ENCODE peak calls at places on chromosomes 6 and 20, in eight cellular contexts. D is hepatocyte, Y is pancreas, N is cardiac fibroblast, I is colonic mucosa, H is mesothelial cell of epicardium, A is AG09319, W is B cell. Z is an unnamed sample.

GRCh38 chr20:32110727-32111126 is 1.2 kb downstream of the TM9SF4 start:
- DNase-seq in D (no peak), Y (no peak), N (no peak), I (no peak), H (no peak), A (no peak), W (no peak), Z (no peak)

GRCh38 chr6:111601875-111602274 is 3.8 kb downstream of the TRAF3IP2 start:
- DNase-seq in D (peak), Y (peak), N (peak), I (no peak), H (no peak), A (peak), W (no peak), Z (no peak)

GRCh38 chr6:146884728-146885127 is 286.0 kb downstream of the ADGB start:
- DNase-seq in D (peak), Y (no peak), N (no peak), I (no peak), H (no peak), A (no peak), W (no peak), Z (no peak)

GRCh38 chr6:8180327-8181161 is 78.2 kb upstream of the EEF1E1 start:
- DNase-seq in D (no peak), Y (no peak), N (peak), I (no peak), H (no peak), A (peak), W (no peak), Z (no peak)

GRCh38 chr20:62880935-62881661 is 19.5 kb upstream of the TCFL5 start:
- DNase-seq in D (no peak), Y (no peak), N (no peak), I (no peak), H (no peak), A (no peak), W (no peak), Z (no peak)

GRCh38 chr6:33073431-33073871 is at the start of gene HLA-DPA1:
- DNase-seq in D (no peak), Y (peak), N (peak), I (peak), H (no peak), A (no peak), W (peak), Z (no peak)

GRCh38 chr20:10673176-10673830 is 496 bp downstream of the JAG1 start:
- DNase-seq in D (peak), Y (peak), N (no peak), I (peak), H (peak), A (no peak), W (no peak), Z (no peak)

GRCh38 chr6:31821301-31822037 is 6.1 kb upstream of the HSPA1B start:
- DNase-seq in D (peak), Y (peak), N (peak), I (peak), H (peak), A (no peak), W (no peak), Z (peak)

GRCh38 chr6:75296811-75297779 is 12.5 kb upstream of the TMEM30A start:
- DNase-seq in D (peak), Y (no peak), N (peak), I (no peak), H (no peak), A (no peak), W (no peak), Z (no peak)

GRCh38 chr6:1552296-1552761 is 57.4 kb upstream of the FOXC1 start:
- DNase-seq in D (no peak), Y (no peak), N (peak), I (no peak), H (no peak), A (no peak), W (no peak), Z (no peak)

GRCh38 chr6:56729719-56730118 is 87.0 kb upstream of the DST start:
- DNase-seq in D (no peak), Y (no peak), N (peak), I (no peak), H (no peak), A (no peak), W (no peak), Z (no peak)

GRCh38 chr20:59888050-59888449 is 45.4 kb downstream of the SYCP2 start:
- DNase-seq in D (no peak), Y (no peak), N (no peak), I (no peak), H (no peak), A (no peak), W (no peak), Z (no peak)

GRCh38 chr6:6960571-6961251 is 147.1 kb upstream of the RREB1 start:
- DNase-seq in D (no peak), Y (no peak), N (no peak), I (no peak), H (no peak), A (no peak), W (no peak), Z (no peak)

GRCh38 chr6:165969184-165969583 is 198.5 kb downstream of the TBXT start:
- DNase-seq in D (no peak), Y (no peak), N (no peak), I (no peak), H (no peak), A (no peak), W (no peak), Z (no peak)

GRCh38 chr20:41580384-41580783 is 37.8 kb downstream of the CHD6 start:
- DNase-seq in D (no peak), Y (no peak), N (no peak), I (no peak), H (no peak), A (no peak), W (no peak), Z (no peak)

GRCh38 chr6:75794954-75795739 is 46.1 kb downstream of the MYO6 start:
- DNase-seq in D (no peak), Y (no peak), N (no peak), I (no peak), H (no peak), A (no peak), W (no peak), Z (no peak)

GRCh38 chr6:38155144-38155543 is 335.6 kb downstream of the ZFAND3 start:
- DNase-seq in D (peak), Y (no peak), N (peak), I (no peak), H (no peak), A (no peak), W (no peak), Z (no peak)

GRCh38 chr6:148179786-148180185 is 162.9 kb upstream of the SASH1 start:
- DNase-seq in D (peak), Y (no peak), N (peak), I (no peak), H (no peak), A (no peak), W (no peak), Z (no peak)
- TF ChIP-seq CTCF in D (peak), Y (no peak), N (peak), I (peak), H (no peak), A (peak), W (no peak), Z (peak)

GRCh38 chr6:35727935-35728662 is 8.7 kb upstream of the ARMC12 start:
- DNase-seq in D (peak), Y (peak), N (peak), I (peak), H (peak), A (peak), W (peak), Z (peak)
- TF ChIP-seq CTCF in D (no peak), Y (no peak), N (no peak), I (no peak), H (no peak), A (no peak), W (no peak), Z (peak)

GRCh38 chr6:117481278-117481925 is 1.1 kb upstream of the DCBLD1 start:
- DNase-seq in D (peak), Y (no peak), N (no peak), I (peak), H (no peak), A (no peak), W (no peak), Z (no peak)

GRCh38 chr6:117481926-117482239 is 591 bp upstream of the DCBLD1 start:
- DNase-seq in D (no peak), Y (no peak), N (no peak), I (peak), H (no peak), A (no peak), W (no peak), Z (no peak)

GRCh38 chr6:117478853-117479231 is 3.6 kb upstream of the DCBLD1 start:
- DNase-seq in D (no peak), Y (no peak), N (no peak), I (no peak), H (no peak), A (no peak), W (no peak), Z (no peak)

GRCh38 chr6:117480651-117481050 is 1.8 kb upstream of the DCBLD1 start:
- DNase-seq in D (no peak), Y (no peak), N (no peak), I (no peak), H (no peak), A (no peak), W (no peak), Z (no peak)

GRCh38 chr6:117477988-117478852 is 4.3 kb upstream of the DCBLD1 start:
- DNase-seq in D (peak), Y (no peak), N (peak), I (peak), H (no peak), A (no peak), W (no peak), Z (no peak)
- TF ChIP-seq CTCF in D (peak), Y (no peak), N (no peak), I (no peak), H (no peak), A (no peak), W (no peak), Z (peak)

DNA sequence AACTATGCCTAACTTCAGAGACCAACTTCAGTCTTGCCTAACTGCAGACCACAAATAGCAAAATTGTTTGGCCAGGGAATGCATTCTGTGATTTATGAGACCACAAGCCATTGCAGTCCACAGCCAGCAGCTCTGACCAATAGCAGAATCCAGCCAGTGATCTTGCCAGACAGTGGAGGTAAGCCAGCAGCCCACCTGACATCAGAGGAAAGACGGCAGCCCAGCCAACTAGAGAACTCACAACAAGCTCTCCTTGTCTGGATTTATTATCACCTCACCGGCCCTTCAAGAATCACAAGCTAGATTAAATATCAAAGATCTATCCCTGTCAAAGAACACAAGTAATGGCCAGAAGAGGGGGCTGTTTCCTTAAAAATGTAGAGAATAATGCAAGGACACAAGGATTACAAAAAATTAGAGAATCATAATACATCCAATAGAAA is 66.5 kb upstream of the SLC35F1 start:
- DNase-seq in D (peak), Y (no peak), N (peak), I (no peak), H (no peak), A (no peak), W (no peak), Z (no peak)
- TF ChIP-seq CTCF in D (peak), Y (no peak), N (peak), I (no peak), H (peak), A (no peak), W (no peak), Z (peak)